ENCODE peak calls at places on chromosomes 5 and 9, in eight cellular contexts. O is fibroblast of pulmonary artery, R is neural progenitor cell, E is fibroblast of mammary gland, S is psoas muscle, G is GM23248, J is dorsolateral prefrontal cortex, H is ovary. A is an unnamed sample.
A peak's percentile ranks its signal among the peaks of the same experiment; 100 is the strongest.

GRCh38 chr9:117546894-117547293 is 132.0 kb upstream of the ASTN2 start:
- DNase-seq in O (no peak), G (no peak), R (no peak), S (no peak), E (no peak), H (no peak), J (no peak), A (peak; percentile 22)

GRCh38 chr5:169369130-169369529 is 68.2 kb upstream of the SLIT3 start:
- DNase-seq in E (no peak), S (no peak), R (no peak), G (no peak), H (no peak), J (no peak), O (peak; percentile 58), A (no peak)

GRCh38 chr5:10091701-10092100 is 158.0 kb downstream of the ATPSCKMT start:
- DNase-seq in S (no peak), O (no peak), H (no peak), J (no peak), E (no peak), R (no peak), G (peak; percentile 51), A (no peak)

GRCh38 chr5:102578362-102578761 is 79.6 kb upstream of the SLCO6A1 start:
- DNase-seq in H (no peak), S (no peak), O (no peak), G (no peak), J (no peak), E (no peak), R (no peak), A (no peak)

GRCh38 chr9:16243798-16244197 is 626.7 kb downstream of the BNC2 start:
- DNase-seq in S (no peak), J (no peak), R (peak; percentile 79), O (no peak), E (no peak), H (no peak), G (no peak), A (no peak)

GRCh38 chr5:102845041-102845440 is 89.9 kb downstream of the PAM start:
- DNase-seq in O (no peak), H (no peak), S (no peak), R (no peak), G (no peak), J (no peak), E (no peak), A (no peak)

GRCh38 chr9:36007309-36007708 is 29.4 kb upstream of the RECK start:
- DNase-seq in J (no peak), G (no peak), E (no peak), H (no peak), O (no peak), S (no peak), R (no peak), A (no peak)

GRCh38 chr5:71830626-71831539 is 111.8 kb downstream of the CARTPT start:
- DNase-seq in O (peak; percentile 89), S (peak; percentile 61), H (peak; percentile 86), G (peak; percentile 90), E (peak; percentile 87), R (no peak), J (peak; percentile 33), A (peak; percentile 74)

GRCh38 chr5:104266161-104266560 is 703.6 kb upstream of the NUDT12 start:
- DNase-seq in R (no peak), O (no peak), G (no peak), J (no peak), E (no peak), H (no peak), S (no peak), A (no peak)

GRCh38 chr5:140214831-140215230 is 39.8 kb downstream of the CYSTM1 start:
- DNase-seq in H (no peak), R (no peak), J (no peak), G (peak; percentile 38), O (peak; percentile 62), E (peak; percentile 78), S (peak; percentile 79), A (no peak)

GRCh38 chr5:53407373-53407772 is 73.1 kb upstream of the FST start:
- DNase-seq in G (peak; percentile 74), R (no peak), O (peak; percentile 65), E (peak; percentile 79), J (no peak), S (no peak), H (no peak), A (no peak)

GRCh38 chr5:20248102-20248501 is 260.1 kb upstream of the CDH18 start:
- DNase-seq in S (no peak), E (no peak), G (no peak), O (no peak), H (no peak), J (no peak), R (no peak), A (no peak)

GRCh38 chr5:68343421-68343826 is 127.9 kb downstream of the PIK3R1 start:
- DNase-seq in S (peak; percentile 44), E (peak; percentile 94), R (no peak), H (peak; percentile 32), J (no peak), O (peak; percentile 92), G (peak; percentile 95), A (peak; percentile 87)

GRCh38 chr9:131276107-131276888 is at the start of gene FAM78A:
- DNase-seq in G (peak; percentile 42), H (peak; percentile 61), O (no peak), S (peak; percentile 59), J (no peak), E (no peak), R (peak; percentile 63), A (no peak)

GRCh38 chr9:124661184-124661755 is 109.8 kb downstream of the NR6A1 start:
- DNase-seq in S (no peak), G (no peak), O (no peak), J (no peak), R (peak; percentile 33), E (no peak), H (no peak), A (no peak)

GRCh38 chr9:124660341-124660801 is 110.7 kb downstream of the NR6A1 start:
- DNase-seq in J (no peak), G (peak; percentile 72), S (no peak), R (peak; percentile 83), H (no peak), E (peak; percentile 48), O (peak; percentile 70), A (no peak)

GRCh38 chr9:124657526-124657925 is 113.6 kb downstream of the NR6A1 start:
- DNase-seq in R (no peak), O (no peak), J (no peak), E (no peak), G (no peak), S (no peak), H (no peak), A (no peak)

GRCh38 chr9:124659099-124659659 is 111.9 kb downstream of the NR6A1 start:
- DNase-seq in E (peak; percentile 87), S (peak; percentile 82), G (peak; percentile 96), J (peak; percentile 61), O (peak; percentile 95), R (peak; percentile 91), H (peak; percentile 69), A (peak; percentile 48)

DNA sequence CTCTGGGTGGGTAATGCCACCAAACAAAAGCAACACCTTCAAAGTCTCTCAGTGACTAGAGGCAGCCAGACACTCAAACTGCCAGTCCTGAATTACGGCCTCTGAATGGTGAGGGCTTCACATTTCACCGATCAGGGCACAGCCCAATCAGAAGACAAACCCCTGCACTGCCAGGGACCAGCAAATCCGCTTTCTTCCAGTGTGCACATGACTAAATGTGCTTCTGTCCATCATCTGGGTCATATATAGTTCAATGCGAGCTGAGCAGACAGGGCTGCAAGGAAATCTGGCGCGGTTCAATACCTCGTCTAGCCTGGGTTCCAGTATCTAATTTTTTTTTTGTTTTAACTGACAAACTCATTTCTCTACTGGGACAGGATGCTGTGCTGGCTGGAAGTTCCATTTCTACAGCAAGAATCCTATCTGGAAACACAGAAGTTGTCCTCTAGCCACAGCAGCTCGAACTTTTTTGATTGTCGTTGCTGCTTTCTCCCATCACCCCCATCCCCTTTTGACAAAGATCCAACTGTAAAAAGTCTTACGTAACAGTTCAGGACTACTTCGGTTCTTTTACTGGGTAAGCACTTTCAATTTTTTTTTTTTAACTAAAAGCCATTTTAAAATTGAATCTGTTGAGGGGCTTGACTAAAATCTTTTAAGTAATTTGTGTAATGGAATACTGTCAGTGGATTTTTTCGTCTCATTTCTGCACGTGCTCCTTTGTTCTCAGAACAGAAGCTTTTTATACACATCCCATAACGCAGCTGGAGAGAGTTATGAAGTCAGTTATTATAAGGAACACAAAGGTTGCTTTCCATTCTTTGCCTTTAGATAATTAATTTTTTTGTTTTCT is 112.7 kb downstream of the NR6A1 start:
- DNase-seq in G (peak; percentile 93), R (peak; percentile 87), S (peak; percentile 58), J (peak; percentile 26), O (peak; percentile 97), E (peak; percentile 92), H (peak; percentile 55), A (peak; percentile 24)
- H3K4me3 ChIP-seq in G (peak overlapping the region; percentile 83), R (peak overlapping the region; percentile 52), S (peak overlapping the region; percentile 74), J (peak overlapping the region; percentile 74), O (peak overlapping the region; percentile 72), E (peak overlapping the region; percentile 73), H (peak overlapping the region; percentile 44), A (peak overlapping the region; percentile 44)

DNA sequence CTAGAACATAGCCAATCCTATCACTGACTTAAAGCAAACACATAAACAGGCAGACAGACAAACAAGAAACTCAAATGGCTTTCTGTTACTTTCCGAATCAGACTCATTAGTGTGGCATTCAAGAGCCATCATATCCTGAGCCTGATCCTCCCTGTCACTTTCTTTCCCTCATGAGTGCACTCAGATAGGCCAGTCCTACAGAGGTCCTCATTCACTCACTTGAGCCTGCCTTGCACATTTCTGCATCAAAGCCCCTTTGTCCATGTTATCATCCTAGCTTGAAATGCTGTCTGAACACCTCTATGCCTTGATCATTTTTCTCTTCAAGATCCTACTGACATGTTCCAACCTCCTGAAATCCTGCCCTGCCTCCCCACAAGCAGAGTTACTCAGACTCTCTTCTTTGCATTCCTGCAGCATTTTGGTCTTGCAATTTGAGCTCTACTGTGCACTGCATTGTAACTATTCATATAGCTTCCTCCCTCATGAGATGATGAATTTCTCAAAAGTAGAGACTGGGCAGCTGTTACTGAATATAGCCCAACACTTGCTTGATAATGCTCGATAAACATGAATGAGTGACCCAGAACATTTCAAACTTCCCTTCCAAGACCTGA is 126.9 kb downstream of the PALM2AKAP2 start:
- DNase-seq in G (peak; percentile 63), O (peak; percentile 54), R (no peak), E (peak; percentile 30), S (no peak), J (no peak), H (no peak), A (no peak)
- H3K4me3 ChIP-seq in G (no peak overlapping the region), O (no peak overlapping the region), R (no peak overlapping the region), E (no peak overlapping the region), S (no peak overlapping the region), J (peak overlapping the region; percentile 9), H (no peak overlapping the region), A (no peak overlapping the region)

GRCh38 chr5:77630246-77631165 is 8.0 kb downstream of the OTP start:
- DNase-seq in E (no peak), O (no peak), G (peak; percentile 72), R (peak; percentile 86), H (no peak), S (peak; percentile 38), J (no peak), A (no peak)
- H3K4me3 ChIP-seq in E (peak overlapping the region; percentile 6), O (no peak overlapping the region), G (peak overlapping the region; percentile 68), R (peak overlapping the region; percentile 49), H (peak overlapping the region; percentile 36), S (peak overlapping the region; percentile 66), J (peak overlapping the region; percentile 58), A (no peak overlapping the region)

DNA sequence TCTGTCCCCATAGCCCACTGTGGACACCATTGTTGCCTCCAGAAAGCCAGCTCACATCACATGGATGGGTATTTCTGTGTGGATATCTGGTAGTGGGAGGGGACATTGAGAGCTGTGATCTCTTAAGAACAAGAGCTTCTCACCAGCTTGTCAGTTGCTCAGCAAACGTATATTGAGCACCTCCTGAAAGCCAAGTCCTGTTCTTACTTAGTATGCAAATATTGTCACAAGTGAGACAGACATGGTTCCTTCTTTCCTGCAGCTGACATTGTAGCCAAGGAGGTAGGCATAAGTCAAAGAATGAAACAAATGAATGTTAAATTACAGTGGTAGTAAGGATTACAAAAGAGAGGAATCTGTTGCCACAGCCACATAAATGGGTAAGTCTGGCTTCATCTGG is 3.8 kb downstream of the TCOF1 start:
- DNase-seq in G (no peak), R (no peak), E (no peak), O (no peak), H (no peak), J (no peak), S (no peak), A (no peak)
- H3K4me3 ChIP-seq in G (no peak overlapping the region), R (no peak overlapping the region), E (no peak overlapping the region), O (no peak overlapping the region), H (no peak overlapping the region), J (no peak overlapping the region), S (no peak overlapping the region), A (no peak overlapping the region)

A was measured in uterus.